ENCODE peak calls at places on chromosomes 3 and 15, in eight cellular contexts. Q is lower lobe of right lung, T is uterus, H is body of pancreas, K is astrocyte, P is cardiac muscle cell, I is sigmoid colon, N is ascending aorta. B is an unnamed sample.

GRCh38 chr3:32249184-32249782 is 10.8 kb downstream of the CMTM8 start:
- DNase-seq in N (no peak), H (no peak), T (no peak), K (peak), P (no peak), Q (no peak), I (no peak), B (peak)

GRCh38 chr15:62337934-62338333 is 172.8 kb upstream of the C2CD4B start:
- DNase-seq in H (no peak), K (no peak), P (no peak), T (no peak), Q (no peak), N (no peak), I (no peak), B (no peak)

GRCh38 chr3:4985330-4986174 is 6.3 kb downstream of the BHLHE40 start:
- DNase-seq in K (peak), H (peak), P (no peak), Q (no peak), I (no peak), N (peak), T (no peak), B (peak)

GRCh38 chr3:187540847-187541246 is 129.3 kb downstream of the SST start:
- DNase-seq in P (no peak), I (no peak), T (no peak), Q (no peak), H (no peak), K (no peak), N (no peak), B (no peak)

GRCh38 chr3:59737209-59737608 is 687.4 kb upstream of the CFAP20DC start:
- DNase-seq in P (no peak), T (no peak), H (no peak), Q (no peak), I (no peak), K (no peak), N (no peak), B (no peak)

GRCh38 chr3:104359546-104359945 is 1007.2 kb upstream of the ALCAM start:
- DNase-seq in Q (no peak), N (no peak), T (no peak), P (peak), K (peak), H (no peak), I (no peak), B (peak)

GRCh38 chr3:169310190-169310918 is 353.2 kb downstream of the MECOM start:
- DNase-seq in H (no peak), T (no peak), Q (no peak), N (no peak), P (no peak), I (no peak), K (no peak), B (no peak)

GRCh38 chr15:92001307-92001706 is 147.8 kb downstream of the SLCO3A1 start:
- DNase-seq in P (no peak), Q (no peak), T (no peak), N (no peak), K (no peak), H (no peak), I (no peak), B (no peak)

GRCh38 chr3:188262913-188263683 is 109.1 kb downstream of the LPP start:
- DNase-seq in H (no peak), N (peak), T (no peak), Q (no peak), K (peak), I (no peak), P (no peak), B (peak)

GRCh38 chr3:129864519-129864918 is 29.0 kb downstream of the TMCC1 start:
- DNase-seq in N (no peak), H (no peak), P (no peak), K (no peak), I (no peak), Q (no peak), T (no peak), B (no peak)

GRCh38 chr15:79090487-79091203 is at the start of gene RASGRF1:
- DNase-seq in H (peak), P (peak), I (no peak), T (no peak), K (no peak), N (peak), Q (no peak), B (no peak)

GRCh38 chr3:100041328-100041749 is 73.0 kb downstream of the FILIP1L start:
- DNase-seq in T (no peak), Q (no peak), I (no peak), K (peak), P (peak), N (no peak), H (no peak), B (peak)

GRCh38 chr15:98771444-98772059 is 123.2 kb downstream of the IGF1R start:
- DNase-seq in H (no peak), N (no peak), P (no peak), K (no peak), Q (no peak), I (no peak), T (no peak), B (no peak)

GRCh38 chr3:151708868-151709267 is 24.9 kb upstream of the AADACL2 start:
- DNase-seq in I (no peak), P (no peak), H (no peak), K (no peak), N (no peak), T (no peak), Q (no peak), B (no peak)

GRCh38 chr3:61589856-61590255 is 28.5 kb downstream of the PTPRG start:
- DNase-seq in H (no peak), N (no peak), P (no peak), Q (no peak), K (peak), I (no peak), T (no peak), B (peak)

GRCh38 chr3:50260942-50261441 is 8.0 kb upstream of the SEMA3B start:
- DNase-seq in T (no peak), P (no peak), N (no peak), H (no peak), I (no peak), K (no peak), Q (no peak), B (no peak)

GRCh38 chr3:61686228-61686648 is 124.9 kb downstream of the PTPRG start:
- DNase-seq in Q (no peak), T (no peak), I (no peak), P (no peak), H (no peak), K (no peak), N (no peak), B (no peak)

GRCh38 chr15:75049392-75049791 is 26.0 kb downstream of the PPCDC start:
- DNase-seq in T (peak), K (no peak), H (peak), Q (peak), I (peak), N (peak), P (no peak), B (no peak)

GRCh38 chr15:78685157-78685830 is 44.3 kb upstream of the CHRNB4 start:
- DNase-seq in H (no peak), K (no peak), I (no peak), P (no peak), N (no peak), T (no peak), Q (no peak), B (no peak)

GRCh38 chr3:158731938-158732855 is at the start of gene RARRES1:
- DNase-seq in T (peak), N (peak), I (peak), Q (peak), K (no peak), H (peak), P (peak), B (peak)

GRCh38 chr3:9361691-9362388 is 1.0 kb upstream of the THUMPD3 start:
- DNase-seq in K (no peak), N (no peak), Q (no peak), P (no peak), T (no peak), H (no peak), I (no peak), B (no peak)

GRCh38 chr3:186965141-186965879 is 35.0 kb downstream of the ST6GAL1 start:
- DNase-seq in I (no peak), T (no peak), K (no peak), Q (no peak), N (no peak), P (no peak), H (no peak), B (no peak)

GRCh38 chr15:90471769-90472168 is 58.0 kb upstream of the CRTC3 start:
- DNase-seq in I (no peak), P (no peak), K (no peak), N (no peak), H (no peak), T (no peak), Q (no peak), B (no peak)

GRCh38 chr3:32276279-32276841 is 37.9 kb downstream of the CMTM8 start:
- DNase-seq in I (no peak), T (no peak), H (no peak), N (no peak), Q (no peak), P (no peak), K (peak), B (peak)

GRCh38 chr3:71132995-71133730 is 450.4 kb downstream of the FOXP1 start:
- DNase-seq in Q (no peak), I (no peak), N (no peak), T (no peak), K (no peak), H (peak), P (peak), B (no peak)

GRCh38 chr15:60620707-60621106 is 141.8 kb upstream of the ICE2 start:
- DNase-seq in Q (no peak), H (peak), P (peak), T (peak), K (peak), N (peak), I (peak), B (no peak)

GRCh38 chr15:33988384-33988783 is 20.1 kb downstream of the CHRM5 start:
- DNase-seq in H (no peak), Q (no peak), K (peak), I (no peak), N (no peak), T (no peak), P (no peak), B (peak)

GRCh38 chr15:33994005-33994615 is 25.8 kb downstream of the CHRM5 start:
- DNase-seq in Q (no peak), I (no peak), T (no peak), P (peak), H (no peak), K (peak), N (no peak), B (peak)
- TF ChIP-seq CTCF in Q (peak), I (no peak), T (no peak), P (peak), H (no peak), K (peak), N (no peak), B (peak)

GRCh38 chr3:78139166-78139565 is 1099.3 kb downstream of the ROBO2 start:
- DNase-seq in H (no peak), P (no peak), T (no peak), I (no peak), K (peak), N (no peak), Q (no peak), B (peak)
- H3K27ac ChIP-seq in H (no peak), P (no peak), T (no peak), I (no peak), K (peak), N (no peak), Q (no peak), B (peak)

GRCh38 chr15:52018693-52019393 is at the start of gene MAPK6:
- DNase-seq in T (peak), N (peak), I (peak), K (peak), P (peak), H (peak), Q (peak), B (peak)
- H3K4me3 ChIP-seq in T (peak), N (peak), I (peak), K (peak), P (peak), H (peak), Q (peak), B (peak)

GRCh38 chr15:80836991-80837390 is 57.8 kb downstream of the CEMIP start:
- DNase-seq in H (no peak), K (no peak), P (no peak), I (no peak), N (no peak), T (no peak), Q (no peak), B (no peak)
- TF ChIP-seq CTCF in H (no peak), K (no peak), P (no peak), I (no peak), N (no peak), T (no peak), Q (no peak), B (no peak)

DNA sequence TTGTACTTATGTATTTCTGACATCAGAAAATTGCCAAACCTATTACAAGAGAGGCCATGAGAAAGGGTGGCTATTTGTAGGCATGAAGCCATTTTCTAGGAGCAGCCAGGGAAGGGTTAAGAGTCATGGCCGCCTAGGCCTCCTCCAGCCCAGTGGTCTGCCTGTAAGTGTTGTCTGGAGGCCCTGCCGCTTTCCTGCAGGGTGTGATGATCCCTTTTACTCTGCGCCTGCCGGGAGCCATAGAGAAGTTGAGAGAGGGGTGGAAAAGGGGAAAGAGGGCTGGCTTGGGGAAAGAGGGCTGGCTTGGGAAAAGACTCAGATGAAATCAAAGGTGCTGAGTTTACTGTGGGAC is 29.1 kb upstream of the KCTD6 start:
- DNase-seq in K (no peak), I (no peak), P (no peak), T (no peak), H (no peak), N (no peak), Q (no peak), B (no peak)
- H3K27ac ChIP-seq in K (no peak), I (no peak), P (no peak), T (no peak), H (no peak), N (no peak), Q (no peak), B (no peak)

B was measured in brain microvascular endothelial cell.